ENCODE peak calls at places on chromosomes 7 and 10, in seven cellular contexts. V, F, M, K, Y, T and H are unnamed samples.

GRCh38 chr10:96287392-96288105 is 16.2 kb upstream of the BLNK start:
- DNase-seq in V (no peak), F (no peak), M (peak; percentile 53), K (peak; percentile 15), Y (peak; percentile 2), T (no peak), H (no peak)

GRCh38 chr7:51255050-51255449 is 61.6 kb downstream of the COBL start:
- DNase-seq in V (no peak), F (no peak), M (no peak), K (no peak), Y (no peak), T (no peak), H (no peak)

GRCh38 chr7:84647797-84648762 is 453.5 kb upstream of the SEMA3A start:
- DNase-seq in V (peak; percentile 85), F (no peak), M (no peak), K (peak; percentile 91), Y (peak; percentile 88), T (no peak), H (peak; percentile 91)

GRCh38 chr10:59397971-59398370 is 35.6 kb upstream of the FAM13C start:
- DNase-seq in V (no peak), F (no peak), M (no peak), K (no peak), Y (no peak), T (no peak), H (no peak)

GRCh38 chr7:50155755-50156154 is 62.7 kb upstream of the ZPBP start:
- DNase-seq in V (no peak), F (no peak), M (no peak), K (no peak), Y (no peak), T (no peak), H (no peak)

GRCh38 chr7:1691601-1692499 is 21.8 kb downstream of the ELFN1 start:
- DNase-seq in V (no peak), F (peak; percentile 58), M (peak; percentile 59), K (no peak), Y (no peak), T (no peak), H (peak; percentile 90)

GRCh38 chr7:831596-832291 is 532 bp upstream of the SUN1 start:
- DNase-seq in V (peak; percentile 92), F (peak; percentile 40), M (peak; percentile 93), K (peak; percentile 95), Y (peak; percentile 90), T (no peak), H (peak; percentile 80)

GRCh38 chr10:74165530-74165901 is 14.5 kb downstream of the ADK start:
- DNase-seq in V (peak; percentile 57), F (no peak), M (no peak), K (no peak), Y (no peak), T (no peak), H (no peak)

GRCh38 chr10:24826022-24826421 is 102.3 kb upstream of the ARHGAP21 start:
- DNase-seq in V (peak; percentile 76), F (no peak), M (peak; percentile 75), K (peak; percentile 92), Y (peak; percentile 81), T (no peak), H (no peak)

GRCh38 chr10:109650228-109650627 is 273.1 kb downstream of the XPNPEP1 start:
- DNase-seq in V (no peak), F (no peak), M (no peak), K (no peak), Y (no peak), T (no peak), H (no peak)

GRCh38 chr10:46030091-46030937 is at the start of gene NCOA4:
- DNase-seq in V (peak; percentile 97), F (peak; percentile 96), M (peak; percentile 94), K (peak; percentile 99), Y (peak; percentile 99), T (peak; percentile 92), H (peak; percentile 92)

GRCh38 chr10:131253931-131254865 is 57.3 kb downstream of the TCERG1L start:
- DNase-seq in V (no peak), F (peak; percentile 43), M (no peak), K (no peak), Y (no peak), T (no peak), H (no peak)

GRCh38 chr7:84245831-84246230 is 51.2 kb upstream of the SEMA3A start:
- DNase-seq in V (no peak), F (no peak), M (no peak), K (no peak), Y (no peak), T (no peak), H (no peak)

GRCh38 chr10:90462761-90463160 is 395.1 kb downstream of the HTR7 start:
- DNase-seq in V (peak; percentile 48), F (no peak), M (no peak), K (peak; percentile 14), Y (no peak), T (no peak), H (no peak)

GRCh38 chr7:24304494-24305095 is 20.6 kb downstream of the NPY start:
- DNase-seq in V (no peak), F (no peak), M (no peak), K (no peak), Y (no peak), T (no peak), H (no peak)

GRCh38 chr7:104096683-104097082 is 107.2 kb upstream of the RELN start:
- DNase-seq in V (no peak), F (no peak), M (peak; percentile 36), K (peak; percentile 20), Y (no peak), T (no peak), H (no peak)

GRCh38 chr10:123257904-123258303 is 103.7 kb downstream of the BUB3 start:
- DNase-seq in V (no peak), F (no peak), M (no peak), K (no peak), Y (no peak), T (no peak), H (no peak)

GRCh38 chr10:32005050-32005449 is 51.2 kb downstream of the KIF5B start:
- DNase-seq in V (peak; percentile 57), F (no peak), M (peak; percentile 25), K (peak; percentile 62), Y (peak; percentile 58), T (peak; percentile 14), H (no peak)

GRCh38 chr7:151175793-151176311 is 8.4 kb upstream of the GBX1 start:
- DNase-seq in V (no peak), F (no peak), M (no peak), K (no peak), Y (no peak), T (no peak), H (no peak)

DNA sequence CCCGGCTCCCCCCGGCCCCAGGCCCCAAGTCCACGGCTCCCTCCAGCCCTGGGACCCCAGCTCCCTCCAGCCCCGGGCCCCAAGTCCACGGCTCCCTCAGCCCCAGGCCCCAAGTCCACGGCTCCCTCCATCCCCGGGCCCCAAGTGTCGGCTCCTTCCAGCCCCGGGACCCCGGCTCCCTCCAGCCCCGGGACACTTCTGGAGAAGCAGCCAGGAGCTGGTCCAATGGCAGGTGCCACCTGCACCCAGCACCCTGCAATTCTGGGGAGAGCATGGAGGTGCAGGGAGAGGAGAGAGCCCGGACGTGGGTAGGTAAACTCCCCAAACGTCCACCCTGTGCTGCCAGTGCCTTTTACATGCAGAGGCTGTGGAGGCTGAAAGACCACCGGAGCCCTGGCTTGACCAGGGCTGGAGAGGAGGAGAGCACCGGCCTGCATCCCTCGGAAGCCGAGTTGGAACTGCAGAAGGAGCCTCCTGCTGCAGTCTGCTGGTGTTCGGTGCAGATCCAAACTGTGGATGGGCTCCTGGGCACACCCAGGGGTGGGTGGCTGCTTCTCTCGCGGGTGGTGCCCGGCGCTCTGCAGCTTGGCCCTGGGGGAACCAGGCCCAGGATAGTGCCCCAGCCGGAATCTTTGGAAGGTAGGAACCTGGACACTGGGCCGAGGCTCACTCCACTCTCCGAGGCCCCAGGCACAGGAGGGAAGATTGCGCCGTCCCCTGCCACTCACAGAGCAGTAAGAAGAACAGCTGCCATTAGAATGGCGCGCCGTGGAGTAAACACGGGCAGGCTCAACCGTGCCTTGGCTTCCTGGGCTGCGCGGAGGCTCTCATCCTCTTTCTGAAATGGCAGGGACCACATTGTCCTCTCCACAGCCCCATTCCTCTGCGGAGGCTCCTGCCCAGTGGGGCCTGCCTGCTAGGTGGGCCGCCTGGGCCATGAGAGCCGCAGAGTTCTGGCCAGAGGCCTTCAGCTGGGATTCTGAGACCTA is 14.7 kb downstream of the SHH start:
- DNase-seq in V (no peak), F (peak; percentile 45), M (no peak), K (no peak), Y (no peak), T (no peak), H (no peak)
- TF ChIP-seq CTCF in V (no peak), F (peak; percentile 52), M (peak; percentile 1), K (no peak), Y (no peak), T (no peak), H (no peak)

DNA sequence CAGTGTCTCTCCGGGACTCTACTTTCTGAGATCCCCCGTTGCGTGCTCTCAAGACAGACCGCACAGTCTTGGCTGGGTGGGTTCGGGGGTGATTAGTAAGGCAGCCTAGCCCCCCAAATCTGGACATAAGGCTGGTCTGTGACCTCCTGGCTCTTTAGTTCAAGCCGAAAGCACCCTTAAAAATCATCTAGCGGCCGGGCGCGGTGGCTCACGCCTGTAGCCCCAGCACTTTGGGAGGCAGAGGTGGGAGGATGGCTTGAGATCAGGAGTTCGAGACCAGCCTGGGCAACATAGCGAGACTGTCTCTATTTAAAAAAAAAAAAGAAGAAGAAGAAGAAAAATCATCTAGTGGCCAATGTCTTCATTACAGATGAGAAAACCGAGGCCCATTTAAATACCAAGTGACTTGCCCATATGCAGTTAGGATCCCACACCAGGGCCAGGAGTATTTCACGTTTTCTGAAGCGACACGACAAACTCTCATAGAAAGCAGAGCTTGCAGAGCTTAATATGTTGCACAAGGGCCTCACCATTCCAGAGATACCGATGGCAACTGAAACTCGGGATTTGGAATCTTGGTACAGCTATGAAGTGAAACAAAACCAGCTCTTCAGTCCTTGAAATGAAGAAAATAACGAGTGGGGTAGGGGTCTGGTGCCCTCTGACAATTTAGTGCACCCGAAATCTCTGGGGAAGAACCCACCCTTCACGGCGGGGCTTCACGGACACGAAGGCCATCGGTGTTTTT is 696 bp upstream of the HILPDA start:
- DNase-seq in V (no peak), F (no peak), M (no peak), K (no peak), Y (peak; percentile 73), T (no peak), H (no peak)
- TF ChIP-seq CTCF in V (no peak), F (no peak), M (no peak), K (peak; percentile 5), Y (peak; percentile 11), T (no peak), H (no peak)

GRCh38 chr7:137592232-137592896 is 248.8 kb upstream of the PTN start:
- DNase-seq in V (peak; percentile 83), F (no peak), M (peak; percentile 54), K (peak; percentile 80), Y (peak; percentile 88), T (no peak), H (no peak)
- TF ChIP-seq CTCF in V (peak; percentile 81), F (peak; percentile 91), M (peak; percentile 92), K (peak; percentile 95), Y (peak; percentile 81), T (no peak), H (peak; percentile 88)

DNA sequence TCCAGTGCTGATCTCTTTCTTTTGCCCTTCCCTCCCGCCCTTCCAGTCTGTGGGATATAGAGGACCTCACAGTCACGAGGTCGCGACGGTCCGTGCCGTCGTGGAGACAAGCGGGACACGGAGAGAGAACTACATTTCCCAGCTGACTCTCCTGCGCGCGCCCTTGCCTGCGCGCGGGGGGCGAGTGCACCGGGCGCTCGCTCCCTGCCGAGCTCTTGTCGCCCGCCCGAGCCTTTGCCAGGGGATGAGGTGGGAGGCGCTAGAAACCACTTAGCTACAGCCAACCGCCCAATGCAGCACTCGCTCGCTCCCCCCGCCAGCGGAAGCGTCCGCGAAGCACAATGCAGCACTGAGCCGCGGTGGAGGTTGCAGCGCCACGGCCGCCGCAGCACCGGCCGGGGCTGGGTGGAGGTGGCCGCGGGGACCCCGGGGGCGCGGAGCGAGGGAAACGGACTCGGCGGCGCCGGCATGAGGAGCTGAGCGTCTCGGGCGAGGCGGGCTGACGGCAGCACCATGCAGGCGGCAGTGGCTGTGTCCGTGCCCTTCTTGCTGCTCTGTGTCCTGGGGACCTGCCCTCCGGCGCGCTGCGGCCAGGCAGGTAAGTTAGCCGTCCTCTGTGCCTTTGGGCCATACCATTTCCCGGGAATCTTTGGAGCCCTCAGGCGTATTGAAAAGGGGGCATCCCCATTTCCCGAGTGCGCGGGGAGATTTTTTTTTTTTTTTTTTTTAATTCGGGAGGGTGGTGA is at the start of gene ADAM22:
- DNase-seq in V (peak; percentile 89), F (peak; percentile 80), M (peak; percentile 61), K (peak; percentile 77), Y (peak; percentile 87), T (peak; percentile 55), H (peak; percentile 75)
- TF ChIP-seq CTCF in V (no peak), F (no peak), M (no peak), K (no peak), Y (no peak), T (no peak), H (peak; percentile 7)